ENCODE peak calls at places on chromosomes 5 and 9, in five cellular contexts. One of them, this sample, is unnamed.

GRCh38 chr9:127158995-127159801 is 36.8 kb upstream of the ANGPTL2 start:
- DNase-seq in thyroid gland: no peak
- DNase-seq in esophagus squamous epithelium: no peak
- DNase-seq in heart left ventricle: peak; percentile 59
- DNase-seq in NCI-H345: no peak
- DNase-seq in this sample: no peak

GRCh38 chr5:81965510-81965909 is 6.3 kb upstream of the ATG10 start:
- DNase-seq in thyroid gland: no peak
- DNase-seq in esophagus squamous epithelium: no peak
- DNase-seq in NCI-H345: no peak
- DNase-seq in heart left ventricle: no peak
- DNase-seq in this sample: no peak

GRCh38 chr5:12659675-12660074 is 755.4 kb upstream of the CTNND2 start:
- DNase-seq in heart left ventricle: no peak
- DNase-seq in esophagus squamous epithelium: no peak
- DNase-seq in NCI-H345: no peak
- DNase-seq in thyroid gland: no peak
- DNase-seq in this sample: no peak

GRCh38 chr5:151078490-151079262 is 2.2 kb downstream of the TNIP1 start:
- DNase-seq in heart left ventricle: peak; percentile 63
- DNase-seq in NCI-H345: no peak
- DNase-seq in esophagus squamous epithelium: no peak
- DNase-seq in thyroid gland: no peak
- DNase-seq in this sample: no peak

GRCh38 chr5:36073595-36074216 is 7.0 kb upstream of the UGT3A2 start:
- DNase-seq in thyroid gland: no peak
- DNase-seq in heart left ventricle: no peak
- DNase-seq in esophagus squamous epithelium: no peak
- DNase-seq in NCI-H345: peak; percentile 73
- DNase-seq in this sample: peak; percentile 15

GRCh38 chr9:112496074-112496722 is 9.6 kb downstream of the KIAA1958 start:
- DNase-seq in thyroid gland: no peak
- DNase-seq in NCI-H345: no peak
- DNase-seq in heart left ventricle: no peak
- DNase-seq in esophagus squamous epithelium: no peak
- DNase-seq in this sample: no peak

GRCh38 chr5:126056851-126057622 is 366.2 kb upstream of the GRAMD2B start:
- DNase-seq in heart left ventricle: no peak
- DNase-seq in thyroid gland: no peak
- DNase-seq in esophagus squamous epithelium: no peak
- DNase-seq in NCI-H345: no peak
- DNase-seq in this sample: no peak

GRCh38 chr9:127277770-127278169 is 13.2 kb downstream of the GARNL3 start:
- DNase-seq in NCI-H345: no peak
- DNase-seq in thyroid gland: no peak
- DNase-seq in heart left ventricle: no peak
- DNase-seq in esophagus squamous epithelium: no peak
- DNase-seq in this sample: no peak

GRCh38 chr5:164688437-164688836 is 1183.0 kb downstream of the MAT2B start:
- DNase-seq in heart left ventricle: no peak
- DNase-seq in esophagus squamous epithelium: no peak
- DNase-seq in NCI-H345: no peak
- DNase-seq in thyroid gland: no peak
- DNase-seq in this sample: peak; percentile 40

GRCh38 chr9:20683351-20684034 is 566 bp upstream of the FOCAD start:
- DNase-seq in esophagus squamous epithelium: no peak
- DNase-seq in NCI-H345: peak; percentile 31
- DNase-seq in thyroid gland: peak; percentile 60
- DNase-seq in heart left ventricle: peak; percentile 76
- DNase-seq in this sample: no peak

GRCh38 chr5:154406231-154406630 is 39.6 kb upstream of the SAP30L start:
- DNase-seq in NCI-H345: no peak
- DNase-seq in esophagus squamous epithelium: no peak
- DNase-seq in thyroid gland: no peak
- DNase-seq in heart left ventricle: no peak
- DNase-seq in this sample: no peak

GRCh38 chr5:131899686-131900085 is 45.8 kb downstream of the MEIKIN start:
- DNase-seq in thyroid gland: no peak
- DNase-seq in esophagus squamous epithelium: no peak
- DNase-seq in heart left ventricle: no peak
- DNase-seq in NCI-H345: no peak
- DNase-seq in this sample: no peak

GRCh38 chr5:81901539-81901938 is 70.3 kb upstream of the ATG10 start:
- DNase-seq in heart left ventricle: no peak
- DNase-seq in NCI-H345: no peak
- DNase-seq in esophagus squamous epithelium: no peak
- DNase-seq in thyroid gland: no peak
- DNase-seq in this sample: no peak

GRCh38 chr9:128892223-128892892 is 10.4 kb downstream of the LRRC8A start:
- DNase-seq in heart left ventricle: peak; percentile 93
- DNase-seq in thyroid gland: peak; percentile 86
- DNase-seq in NCI-H345: no peak
- DNase-seq in esophagus squamous epithelium: peak; percentile 79
- DNase-seq in this sample: no peak

GRCh38 chr5:1652873-1653707 is 129.3 kb upstream of the LPCAT1 start:
- DNase-seq in NCI-H345: no peak
- DNase-seq in esophagus squamous epithelium: no peak
- DNase-seq in thyroid gland: no peak
- DNase-seq in heart left ventricle: peak; percentile 47
- DNase-seq in this sample: no peak

GRCh38 chr9:96383165-96383939 is at the start of gene SLC35D2:
- DNase-seq in NCI-H345: peak; percentile 10
- DNase-seq in thyroid gland: peak; percentile 73
- DNase-seq in esophagus squamous epithelium: no peak
- DNase-seq in heart left ventricle: peak; percentile 81
- DNase-seq in this sample: peak; percentile 29

GRCh38 chr5:66849803-66850202 is 253.6 kb downstream of the MAST4 start:
- DNase-seq in thyroid gland: no peak
- DNase-seq in esophagus squamous epithelium: no peak
- DNase-seq in NCI-H345: no peak
- DNase-seq in heart left ventricle: no peak
- DNase-seq in this sample: no peak

GRCh38 chr5:58773744-58774441 is 191.0 kb downstream of the RAB3C start:
- DNase-seq in heart left ventricle: peak; percentile 55
- DNase-seq in esophagus squamous epithelium: no peak
- DNase-seq in NCI-H345: peak; percentile 72
- DNase-seq in thyroid gland: peak; percentile 54
- DNase-seq in this sample: peak; percentile 55

GRCh38 chr5:14946813-14947640 is 75.4 kb upstream of the ANKH start:
- DNase-seq in esophagus squamous epithelium: no peak
- DNase-seq in NCI-H345: peak; percentile 3
- DNase-seq in heart left ventricle: no peak
- DNase-seq in thyroid gland: no peak
- DNase-seq in this sample: no peak

GRCh38 chr5:172119921-172120688 is 67.9 kb downstream of the STK10 start:
- DNase-seq in esophagus squamous epithelium: no peak
- DNase-seq in NCI-H345: no peak
- DNase-seq in thyroid gland: no peak
- DNase-seq in heart left ventricle: no peak
- DNase-seq in this sample: no peak

GRCh38 chr9:93810028-93810971 is 144.9 kb downstream of the BARX1 start:
- DNase-seq in thyroid gland: no peak
- DNase-seq in NCI-H345: no peak
- DNase-seq in heart left ventricle: no peak
- DNase-seq in esophagus squamous epithelium: no peak
- DNase-seq in this sample: no peak

GRCh38 chr9:97501177-97501971 is at the start of gene TMOD1:
- DNase-seq in thyroid gland: peak; percentile 82
- DNase-seq in heart left ventricle: peak; percentile 85
- DNase-seq in NCI-H345: peak; percentile 68
- DNase-seq in esophagus squamous epithelium: no peak
- DNase-seq in this sample: peak; percentile 63

GRCh38 chr5:129001831-129002626 is 36.7 kb downstream of the SLC27A6 start:
- DNase-seq in thyroid gland: no peak
- DNase-seq in esophagus squamous epithelium: no peak
- DNase-seq in NCI-H345: no peak
- DNase-seq in heart left ventricle: no peak
- DNase-seq in this sample: peak; percentile 1

GRCh38 chr5:141100243-141100805 is at the start of gene PCDHB3:
- DNase-seq in NCI-H345: peak; percentile 72
- DNase-seq in thyroid gland: peak; percentile 18
- DNase-seq in esophagus squamous epithelium: no peak
- DNase-seq in heart left ventricle: peak; percentile 63
- DNase-seq in this sample: no peak

GRCh38 chr5:173202266-173202875 is 32.6 kb downstream of the NKX2-5 start:
- DNase-seq in esophagus squamous epithelium: no peak
- DNase-seq in heart left ventricle: no peak
- DNase-seq in NCI-H345: no peak
- DNase-seq in thyroid gland: no peak
- DNase-seq in this sample: no peak

GRCh38 chr5:31707294-31707693 is 68.4 kb downstream of the PDZD2 start:
- DNase-seq in esophagus squamous epithelium: no peak
- DNase-seq in NCI-H345: no peak
- DNase-seq in heart left ventricle: no peak
- DNase-seq in thyroid gland: no peak
- DNase-seq in this sample: no peak

GRCh38 chr5:1666812-1667588 is 132.6 kb downstream of the MRPL36 start:
- DNase-seq in NCI-H345: peak; percentile 68
- DNase-seq in heart left ventricle: peak; percentile 37
- DNase-seq in thyroid gland: peak; percentile 53
- DNase-seq in esophagus squamous epithelium: no peak
- DNase-seq in this sample: peak; percentile 35

GRCh38 chr5:15821506-15821905 is 321.5 kb downstream of the FBXL7 start:
- DNase-seq in thyroid gland: no peak
- DNase-seq in esophagus squamous epithelium: no peak
- DNase-seq in NCI-H345: no peak
- DNase-seq in heart left ventricle: no peak
- DNase-seq in this sample: no peak

GRCh38 chr9:128689293-128689770 is 310 bp downstream of the SET start:
- DNase-seq in NCI-H345: no peak
- DNase-seq in esophagus squamous epithelium: no peak
- DNase-seq in heart left ventricle: peak; percentile 71
- DNase-seq in thyroid gland: peak; percentile 60
- DNase-seq in this sample: no peak

GRCh38 chr9:136386018-136386417 is 12.5 kb upstream of the CARD9 start:
- DNase-seq in NCI-H345: no peak
- DNase-seq in thyroid gland: no peak
- DNase-seq in heart left ventricle: no peak
- DNase-seq in esophagus squamous epithelium: no peak
- DNase-seq in this sample: no peak

GRCh38 chr5:1208221-1208742 is 6.9 kb downstream of the SLC6A19 start:
- DNase-seq in thyroid gland: no peak
- DNase-seq in heart left ventricle: no peak
- DNase-seq in NCI-H345: no peak
- DNase-seq in esophagus squamous epithelium: no peak
- DNase-seq in this sample: no peak

GRCh38 chr5:130479045-130479804 is 575.0 kb downstream of the CHSY3 start:
- DNase-seq in heart left ventricle: no peak
- DNase-seq in esophagus squamous epithelium: no peak
- DNase-seq in NCI-H345: no peak
- DNase-seq in thyroid gland: no peak
- DNase-seq in this sample: no peak

GRCh38 chr9:129267141-129267540 is 89.1 kb upstream of the IER5L start:
- DNase-seq in thyroid gland: no peak
- DNase-seq in NCI-H345: peak; percentile 3
- DNase-seq in esophagus squamous epithelium: no peak
- DNase-seq in heart left ventricle: no peak
- DNase-seq in this sample: no peak

GRCh38 chr5:54296386-54296785 is 14.0 kb downstream of the ARL15 start:
- DNase-seq in esophagus squamous epithelium: no peak
- DNase-seq in heart left ventricle: peak; percentile 55
- DNase-seq in thyroid gland: no peak
- DNase-seq in NCI-H345: peak; percentile 48
- DNase-seq in this sample: peak; percentile 66